ENCODE peak calls at places on chromosomes 12 and 14, in five cellular contexts. B is stimulated activated CD4-positive, alpha-beta T cell treated with anti-CD3 and anti-CD28 coated beads, Interleukin-2, amount 100 ng/mL, for 24 hours; C is PC-9; D is SW 1271; P is SK-MEL-5. F is an unnamed sample.

GRCh38 chr14:71739273-71739990 is 192.8 kb upstream of the RGS6 start:
- DNase-seq in D (no peak), C (peak), B (no peak), P (no peak), F (no peak)

GRCh38 chr14:94129758-94130414 is 482 bp upstream of the IFI27L2 start:
- DNase-seq in D (peak), C (no peak), P (peak), B (peak), F (no peak)

GRCh38 chr12:9925746-9926393 is 6.3 kb downstream of the CLEC2A start:
- DNase-seq in C (no peak), P (peak), D (peak), B (no peak), F (no peak)

GRCh38 chr12:113727651-113728061 is 238.5 kb downstream of the RBM19 start:
- DNase-seq in C (peak), P (no peak), B (no peak), D (peak), F (no peak)

GRCh38 chr14:81990312-81990761 is 456.7 kb upstream of the SEL1L start:
- DNase-seq in D (peak), B (peak), P (peak), C (no peak), F (peak)

GRCh38 chr14:103533137-103533998 is 4.4 kb downstream of the TRMT61A start:
- DNase-seq in B (no peak), D (no peak), C (no peak), P (no peak), F (no peak)

GRCh38 chr12:67998379-67998778 is 9.1 kb downstream of the IFNG-AS1 start:
- DNase-seq in B (no peak), P (no peak), C (peak), D (no peak), F (no peak)

GRCh38 chr14:20515846-20516245 is 10.5 kb downstream of the RNASE10 start:
- DNase-seq in P (no peak), B (no peak), D (no peak), C (no peak), F (no peak)

GRCh38 chr14:102608064-102608446 is 15.6 kb downstream of the RCOR1 start:
- DNase-seq in C (no peak), B (no peak), P (no peak), D (no peak), F (peak)

GRCh38 chr14:36522972-36523685 is 3.1 kb upstream of the NKX2-1 start:
- DNase-seq in D (no peak), B (no peak), P (no peak), C (no peak), F (no peak)

GRCh38 chr12:40970320-40970907 is 217.7 kb upstream of the PDZRN4 start:
- DNase-seq in B (no peak), C (no peak), D (peak), P (peak), F (no peak)

GRCh38 chr12:111773801-111774551 is 7.2 kb downstream of the ALDH2 start:
- DNase-seq in C (no peak), B (no peak), P (peak), D (no peak), F (no peak)

GRCh38 chr12:95621725-95622124 is 70.4 kb upstream of the USP44 start:
- DNase-seq in D (no peak), C (no peak), P (no peak), B (no peak), F (no peak)